ENCODE peak calls at places on chromosomes 1 and 21, in five cellular contexts. I is naive thymus-derived CD4-positive, alpha-beta T cell; E is pancreas; Y is SJSA1; F is tibial nerve. P is an unnamed sample.
A peak's percentile ranks its signal among the peaks of the same experiment; 100 is the strongest.

GRCh38 chr1:10528066-10529014 is 53.6 kb downstream of the PEX14 start:
- DNase-seq in I (no peak), E (no peak), Y (peak; percentile 86), F (no peak), P (peak; percentile 55)

GRCh38 chr1:42369471-42369870 is 11.1 kb upstream of the RIMKLA start:
- DNase-seq in I (no peak), E (no peak), Y (no peak), F (no peak), P (no peak)

GRCh38 chr1:9388628-9389184 is 96.0 kb downstream of the SPSB1 start:
- DNase-seq in I (no peak), E (no peak), Y (no peak), F (no peak), P (peak; percentile 84)

GRCh38 chr1:44700573-44700972 is 26.1 kb downstream of the ARMH1 start:
- DNase-seq in I (no peak), E (no peak), Y (no peak), F (no peak), P (no peak)

GRCh38 chr1:23720256-23720995 is 22.8 kb upstream of the ELOA start:
- DNase-seq in I (no peak), E (no peak), Y (no peak), F (no peak), P (no peak)

GRCh38 chr1:246624091-246624490 is 57.8 kb downstream of the CNST start:
- DNase-seq in I (no peak), E (no peak), Y (no peak), F (no peak), P (no peak)

GRCh38 chr1:181930187-181930586 is 131.3 kb downstream of the ZNF648 start:
- DNase-seq in I (no peak), E (no peak), Y (no peak), F (no peak), P (no peak)

GRCh38 chr1:180221461-180221860 is 8.6 kb upstream of the LHX4 start:
- DNase-seq in I (no peak), E (no peak), Y (no peak), F (no peak), P (no peak)

GRCh38 chr1:88612783-88613182 is 71.3 kb upstream of the PKN2 start:
- DNase-seq in I (no peak), E (no peak), Y (no peak), F (no peak), P (no peak)

DNA sequence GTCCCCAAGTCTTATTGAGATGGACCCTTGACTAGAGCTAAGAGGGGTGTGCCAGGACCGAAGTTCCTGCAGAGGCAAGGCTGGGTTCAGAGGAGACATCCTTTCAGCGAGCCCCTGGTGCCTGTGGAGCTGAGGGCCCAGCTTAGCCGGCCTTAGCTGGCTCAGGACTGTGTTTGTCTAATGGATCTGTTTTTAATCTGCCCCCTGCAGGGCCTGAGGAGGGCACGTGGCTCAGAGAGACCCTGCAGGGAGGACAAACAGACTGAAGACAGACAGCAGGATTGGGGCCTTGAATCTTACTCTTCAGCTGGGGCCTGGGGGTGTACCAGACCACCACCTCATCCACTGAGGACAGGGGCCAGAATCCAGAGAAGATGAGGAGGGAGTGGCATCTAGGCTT is 1.6 kb downstream of the CRABP2 start:
- DNase-seq in I (no peak), E (no peak), Y (no peak), F (no peak), P (no peak)
- H3K27me3 ChIP-seq in I (peaks cover 4% of the 10 kb centered on the region), E (no peaks in the 10 kb centered on the region), Y (no peaks in the 10 kb centered on the region), F (peaks cover 23% of the 10 kb centered on the region), P (no peaks in the 10 kb centered on the region)

GRCh38 chr21:43755820-43756594 is 20.1 kb downstream of the CSTB start:
- DNase-seq in I (no peak), E (peak; percentile 54), Y (no peak), F (no peak), P (no peak)
- H3K27me3 ChIP-seq in I (no peaks in the 10 kb centered on the region), E (no peaks in the 10 kb centered on the region), Y (no peaks in the 10 kb centered on the region), F (no peaks in the 10 kb centered on the region), P (no peaks in the 10 kb centered on the region)

GRCh38 chr1:21645550-21645949 is 23.6 kb downstream of the RAP1GAP start:
- DNase-seq in I (no peak), E (no peak), Y (no peak), F (no peak), P (no peak)
- H3K27me3 ChIP-seq in I (no peaks in the 10 kb centered on the region), E (no peaks in the 10 kb centered on the region), Y (peaks cover 3% of the 10 kb centered on the region), F (peaks cover 19% of the 10 kb centered on the region), P (peaks cover under 1% of the 10 kb centered on the region)

DNA sequence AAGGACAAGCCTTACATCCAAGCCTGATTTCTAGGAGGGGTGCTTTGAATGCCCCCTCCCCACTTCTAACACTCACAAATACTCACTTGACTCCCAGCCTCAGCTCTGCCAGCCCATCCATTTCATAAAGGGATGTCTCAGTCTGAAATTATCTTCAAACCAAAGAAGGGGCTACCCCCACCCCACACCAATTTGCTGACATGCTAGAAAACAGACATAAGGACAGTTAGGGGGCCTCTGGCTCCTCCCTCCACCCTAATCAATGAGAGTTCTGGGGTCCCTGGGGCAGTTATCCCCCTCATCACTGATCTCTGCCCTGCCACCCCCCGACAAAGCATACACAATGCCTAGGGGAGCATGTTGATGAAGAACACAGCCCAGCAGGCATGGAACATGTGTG is 58.8 kb downstream of the RHBG start:
- DNase-seq in I (no peak), E (no peak), Y (no peak), F (no peak), P (no peak)
- H3K27me3 ChIP-seq in I (peaks cover 25% of the 10 kb centered on the region), E (no peaks in the 10 kb centered on the region), Y (peaks cover 91% of the 10 kb centered on the region), F (peaks cover 98% of the 10 kb centered on the region), P (peaks cover 11% of the 10 kb centered on the region)

GRCh38 chr1:30878559-30878958 is 30.0 kb downstream of the SDC3 start:
- DNase-seq in I (no peak), E (no peak), Y (no peak), F (no peak), P (no peak)
- H3K27me3 ChIP-seq in I (no peaks in the 10 kb centered on the region), E (no peaks in the 10 kb centered on the region), Y (no peaks in the 10 kb centered on the region), F (no peaks in the 10 kb centered on the region), P (no peaks in the 10 kb centered on the region)

P was measured in ascending aorta.